ENCODE peak calls at places on chromosomes 12 and 14, in seven cellular contexts. One of them, this sample, is unnamed. For H3K36me3, the result is how much of the 10 kb centered on the place peaks cover.

GRCh38 chr14:101334656-101335055 is 226.6 kb upstream of the DIO3 start:
- DNase-seq in mesendoderm: no peak
- DNase-seq in CD8-positive, alpha-beta T cell: no peak
- DNase-seq in cardiac muscle cell: no peak
- DNase-seq in kidney: no peak
- DNase-seq in spleen: no peak
- DNase-seq in stomach: no peak
- DNase-seq in this sample: no peak

GRCh38 chr12:119694111-119694510 is 26.2 kb downstream of the PRKAB1 start:
- DNase-seq in mesendoderm: no peak
- DNase-seq in stomach: no peak
- DNase-seq in spleen: no peak
- DNase-seq in kidney: no peak
- DNase-seq in CD8-positive, alpha-beta T cell: no peak
- DNase-seq in cardiac muscle cell: no peak
- DNase-seq in this sample: no peak

GRCh38 chr14:49893309-49894213 is 679 bp downstream of the ARF6 start:
- DNase-seq in spleen: peak
- DNase-seq in CD8-positive, alpha-beta T cell: peak
- DNase-seq in cardiac muscle cell: peak
- DNase-seq in kidney: peak
- DNase-seq in mesendoderm: peak
- DNase-seq in stomach: peak
- DNase-seq in this sample: peak

GRCh38 chr12:118922405-118922804 is 58.9 kb upstream of the SRRM4 start:
- DNase-seq in CD8-positive, alpha-beta T cell: no peak
- DNase-seq in spleen: no peak
- DNase-seq in cardiac muscle cell: no peak
- DNase-seq in kidney: no peak
- DNase-seq in mesendoderm: peak
- DNase-seq in stomach: no peak
- DNase-seq in this sample: no peak

GRCh38 chr12:9064201-9064814 is 51.4 kb downstream of the A2M start:
- DNase-seq in stomach: peak
- DNase-seq in mesendoderm: peak
- DNase-seq in spleen: peak
- DNase-seq in CD8-positive, alpha-beta T cell: peak
- DNase-seq in kidney: peak
- DNase-seq in cardiac muscle cell: peak
- DNase-seq in this sample: peak

GRCh38 chr14:43765474-43765873 is 741.6 kb downstream of the FSCB start:
- DNase-seq in stomach: no peak
- DNase-seq in spleen: no peak
- DNase-seq in cardiac muscle cell: no peak
- DNase-seq in CD8-positive, alpha-beta T cell: no peak
- DNase-seq in kidney: no peak
- DNase-seq in mesendoderm: no peak
- DNase-seq in this sample: no peak

GRCh38 chr14:104826858-104827172 is 25.9 kb downstream of the ZBTB42 start:
- DNase-seq in mesendoderm: no peak
- DNase-seq in stomach: no peak
- DNase-seq in CD8-positive, alpha-beta T cell: no peak
- DNase-seq in cardiac muscle cell: peak
- DNase-seq in spleen: no peak
- DNase-seq in kidney: no peak
- DNase-seq in this sample: no peak

GRCh38 chr14:100673085-100673806 is 53.4 kb upstream of the DLK1 start:
- DNase-seq in spleen: no peak
- DNase-seq in cardiac muscle cell: no peak
- DNase-seq in mesendoderm: peak
- DNase-seq in CD8-positive, alpha-beta T cell: no peak
- DNase-seq in kidney: peak
- DNase-seq in stomach: peak
- DNase-seq in this sample: no peak

GRCh38 chr14:52888159-52888558 is 62.7 kb downstream of the FERMT2 start:
- DNase-seq in stomach: no peak
- DNase-seq in cardiac muscle cell: no peak
- DNase-seq in mesendoderm: no peak
- DNase-seq in CD8-positive, alpha-beta T cell: no peak
- DNase-seq in kidney: no peak
- DNase-seq in spleen: no peak
- DNase-seq in this sample: no peak

GRCh38 chr12:109098671-109099070 is 1.3 kb downstream of the UNG start:
- DNase-seq in stomach: no peak
- DNase-seq in CD8-positive, alpha-beta T cell: no peak
- DNase-seq in kidney: no peak
- DNase-seq in cardiac muscle cell: no peak
- DNase-seq in spleen: no peak
- DNase-seq in mesendoderm: peak
- DNase-seq in this sample: no peak

GRCh38 chr14:99391671-99392070 is 89.0 kb downstream of the SETD3 start:
- DNase-seq in CD8-positive, alpha-beta T cell: no peak
- DNase-seq in cardiac muscle cell: peak
- DNase-seq in kidney: no peak
- DNase-seq in spleen: no peak
- DNase-seq in stomach: no peak
- DNase-seq in mesendoderm: no peak
- DNase-seq in this sample: no peak

GRCh38 chr14:55614304-55614703 is 34.3 kb downstream of the KTN1 start:
- DNase-seq in stomach: no peak
- DNase-seq in cardiac muscle cell: no peak
- DNase-seq in spleen: no peak
- DNase-seq in CD8-positive, alpha-beta T cell: no peak
- DNase-seq in kidney: no peak
- DNase-seq in mesendoderm: no peak
- DNase-seq in this sample: no peak
- H3K36me3 ChIP-seq in stomach: half or more
- H3K36me3 ChIP-seq in cardiac muscle cell: under half
- H3K36me3 ChIP-seq in spleen: under half
- H3K36me3 ChIP-seq in CD8-positive, alpha-beta T cell: under half
- H3K36me3 ChIP-seq in kidney: under half
- H3K36me3 ChIP-seq in mesendoderm: under half
- H3K36me3 ChIP-seq in this sample: under half

DNA sequence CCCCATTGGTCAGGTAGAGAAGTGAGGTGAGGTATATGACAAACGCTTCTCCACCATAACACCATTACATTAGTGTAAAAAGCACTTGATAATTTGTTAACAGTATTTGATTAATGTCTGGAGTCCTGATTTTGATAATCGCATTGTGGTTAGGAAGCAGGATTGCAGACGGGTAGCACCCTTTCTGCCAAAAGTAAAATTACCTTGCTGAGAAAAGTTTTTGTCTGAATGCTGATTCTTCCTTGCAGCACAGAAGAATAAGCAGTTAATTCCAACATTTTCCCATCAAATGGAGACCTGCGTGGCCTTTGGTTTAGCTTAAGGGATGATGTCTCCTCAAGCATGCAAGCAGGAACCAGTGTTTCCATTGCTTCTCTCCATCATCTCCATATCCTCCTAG is 1090.2 kb upstream of the TMEM132C start:
- DNase-seq in cardiac muscle cell: no peak
- DNase-seq in CD8-positive, alpha-beta T cell: no peak
- DNase-seq in spleen: no peak
- DNase-seq in mesendoderm: no peak
- DNase-seq in kidney: no peak
- DNase-seq in stomach: no peak
- DNase-seq in this sample: no peak
- H3K36me3 ChIP-seq in cardiac muscle cell: under half
- H3K36me3 ChIP-seq in CD8-positive, alpha-beta T cell: under half
- H3K36me3 ChIP-seq in spleen: under half
- H3K36me3 ChIP-seq in mesendoderm: under half
- H3K36me3 ChIP-seq in kidney: under half
- H3K36me3 ChIP-seq in stomach: under half
- H3K36me3 ChIP-seq in this sample: under half

GRCh38 chr12:57176139-57176477 is 28.7 kb upstream of the LRP1-AS start:
- DNase-seq in cardiac muscle cell: no peak
- DNase-seq in stomach: no peak
- DNase-seq in kidney: no peak
- DNase-seq in spleen: no peak
- DNase-seq in CD8-positive, alpha-beta T cell: peak
- DNase-seq in mesendoderm: no peak
- DNase-seq in this sample: no peak

GRCh38 chr12:57175428-57176138 is 28.2 kb upstream of the LRP1-AS start:
- DNase-seq in mesendoderm: peak
- DNase-seq in kidney: peak
- DNase-seq in cardiac muscle cell: peak
- DNase-seq in spleen: no peak
- DNase-seq in CD8-positive, alpha-beta T cell: peak
- DNase-seq in stomach: peak
- DNase-seq in this sample: peak

GRCh38 chr12:57178213-57178612 is 30.8 kb upstream of the LRP1-AS start:
- DNase-seq in spleen: no peak
- DNase-seq in cardiac muscle cell: no peak
- DNase-seq in CD8-positive, alpha-beta T cell: peak
- DNase-seq in stomach: no peak
- DNase-seq in mesendoderm: peak
- DNase-seq in kidney: peak
- DNase-seq in this sample: no peak

GRCh38 chr12:57176846-57177245 is 29.4 kb upstream of the LRP1-AS start:
- DNase-seq in CD8-positive, alpha-beta T cell: no peak
- DNase-seq in cardiac muscle cell: no peak
- DNase-seq in kidney: no peak
- DNase-seq in stomach: no peak
- DNase-seq in spleen: no peak
- DNase-seq in mesendoderm: no peak
- DNase-seq in this sample: no peak

DNA sequence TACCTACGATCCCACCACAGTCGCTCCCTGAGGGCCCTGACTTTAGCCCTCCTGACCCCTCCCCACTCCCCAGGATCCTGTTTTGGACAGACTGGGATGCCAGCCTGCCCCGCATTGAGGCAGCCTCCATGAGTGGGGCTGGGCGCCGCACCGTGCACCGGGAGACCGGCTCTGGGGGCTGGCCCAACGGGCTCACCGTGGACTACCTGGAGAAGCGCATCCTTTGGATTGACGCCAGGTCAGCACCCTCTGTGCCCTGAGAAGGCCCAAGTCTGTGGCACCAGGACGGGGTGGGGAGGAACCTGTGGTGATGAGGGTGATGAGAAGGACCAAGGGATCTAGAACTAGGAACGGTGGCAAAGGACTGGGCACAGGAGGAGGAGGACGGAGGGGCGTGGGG is 29.9 kb upstream of the LRP1-AS start:
- DNase-seq in mesendoderm: no peak
- DNase-seq in cardiac muscle cell: no peak
- DNase-seq in stomach: no peak
- DNase-seq in spleen: no peak
- DNase-seq in CD8-positive, alpha-beta T cell: no peak
- DNase-seq in kidney: peak
- DNase-seq in this sample: no peak
- H3K36me3 ChIP-seq in mesendoderm: under half
- H3K36me3 ChIP-seq in cardiac muscle cell: under half
- H3K36me3 ChIP-seq in stomach: half or more
- H3K36me3 ChIP-seq in spleen: under half
- H3K36me3 ChIP-seq in CD8-positive, alpha-beta T cell: under half
- H3K36me3 ChIP-seq in kidney: under half
- H3K36me3 ChIP-seq in this sample: under half

GRCh38 chr14:58460772-58461171 is 33.3 kb downstream of the KIAA0586 start:
- DNase-seq in CD8-positive, alpha-beta T cell: no peak
- DNase-seq in stomach: no peak
- DNase-seq in kidney: no peak
- DNase-seq in mesendoderm: no peak
- DNase-seq in cardiac muscle cell: no peak
- DNase-seq in spleen: no peak
- DNase-seq in this sample: no peak
- H3K36me3 ChIP-seq in CD8-positive, alpha-beta T cell: under half
- H3K36me3 ChIP-seq in stomach: half or more
- H3K36me3 ChIP-seq in kidney: under half
- H3K36me3 ChIP-seq in mesendoderm: under half
- H3K36me3 ChIP-seq in cardiac muscle cell: under half
- H3K36me3 ChIP-seq in spleen: half or more
- H3K36me3 ChIP-seq in this sample: under half